ENCODE peak calls at places on chromosome 16, in five cellular contexts. One of them, this sample, is unnamed.

GRCh38 chr16:86059253-86060171 is 160.6 kb downstream of the IRF8 start:
- DNase-seq in brain microvascular endothelial cell: no peak
- DNase-seq in Peyer's patch: peak
- DNase-seq in pons: no peak
- DNase-seq in mammary epithelial cell: no peak
- DNase-seq in this sample: no peak

GRCh38 chr16:80480664-80481063 is 60.1 kb upstream of the DYNLRB2 start:
- DNase-seq in brain microvascular endothelial cell: no peak
- DNase-seq in Peyer's patch: no peak
- DNase-seq in pons: no peak
- DNase-seq in mammary epithelial cell: no peak
- DNase-seq in this sample: no peak

GRCh38 chr16:85029413-85029794 is 1.8 kb downstream of the KIAA0513 start:
- DNase-seq in brain microvascular endothelial cell: no peak
- DNase-seq in Peyer's patch: no peak
- DNase-seq in pons: no peak
- DNase-seq in mammary epithelial cell: peak
- DNase-seq in this sample: no peak

GRCh38 chr16:89107209-89107582 is 13.5 kb downstream of the ACSF3 start:
- DNase-seq in brain microvascular endothelial cell: no peak
- DNase-seq in Peyer's patch: peak
- DNase-seq in pons: no peak
- DNase-seq in mammary epithelial cell: no peak
- DNase-seq in this sample: no peak

GRCh38 chr16:51876934-51877333 is 670.0 kb downstream of the TOX3 start:
- DNase-seq in brain microvascular endothelial cell: no peak
- DNase-seq in Peyer's patch: no peak
- DNase-seq in pons: no peak
- DNase-seq in mammary epithelial cell: no peak
- DNase-seq in this sample: no peak

GRCh38 chr16:55297910-55298175 is 26.2 kb upstream of the IRX6 start:
- DNase-seq in brain microvascular endothelial cell: peak
- DNase-seq in Peyer's patch: no peak
- DNase-seq in pons: no peak
- DNase-seq in mammary epithelial cell: peak
- DNase-seq in this sample: no peak

GRCh38 chr16:79372504-79373184 is 227.9 kb downstream of the MAF start:
- DNase-seq in brain microvascular endothelial cell: peak
- DNase-seq in Peyer's patch: no peak
- DNase-seq in pons: no peak
- DNase-seq in mammary epithelial cell: peak
- DNase-seq in this sample: no peak

GRCh38 chr16:72131036-72131435 is 37.4 kb downstream of the DHX38 start:
- DNase-seq in brain microvascular endothelial cell: no peak
- DNase-seq in Peyer's patch: no peak
- DNase-seq in pons: no peak
- DNase-seq in mammary epithelial cell: no peak
- DNase-seq in this sample: no peak

GRCh38 chr16:15033309-15033707 is 22.6 kb downstream of the NTAN1 start:
- DNase-seq in brain microvascular endothelial cell: no peak
- DNase-seq in Peyer's patch: no peak
- DNase-seq in pons: no peak
- DNase-seq in mammary epithelial cell: no peak
- DNase-seq in this sample: no peak

GRCh38 chr16:57962046-57962445 is 8.9 kb downstream of the CNGB1 start:
- DNase-seq in brain microvascular endothelial cell: no peak
- DNase-seq in Peyer's patch: no peak
- DNase-seq in pons: no peak
- DNase-seq in mammary epithelial cell: no peak
- DNase-seq in this sample: no peak

GRCh38 chr16:48540222-48540900 is 69.6 kb downstream of the N4BP1 start:
- DNase-seq in brain microvascular endothelial cell: no peak
- DNase-seq in Peyer's patch: no peak
- DNase-seq in pons: no peak
- DNase-seq in mammary epithelial cell: no peak
- DNase-seq in this sample: no peak

GRCh38 chr16:88973007-88973410 is 4.0 kb downstream of the CBFA2T3 start:
- DNase-seq in brain microvascular endothelial cell: no peak
- DNase-seq in Peyer's patch: no peak
- DNase-seq in pons: no peak
- DNase-seq in mammary epithelial cell: no peak
- DNase-seq in this sample: no peak

This sample was measured in LNCaP clone FGC.